ENCODE peak calls at places on chromosomes 7 and 10, in eight cellular contexts. O is CD4-positive, CD25-positive, alpha-beta regulatory T cell; G is body of pancreas; X is CD4-positive, alpha-beta T cell; Z is cardiac muscle cell; N is breast epithelium; U is aorta; J is thoracic aorta. H is an unnamed sample.
A peak's percentile ranks its signal among the peaks of the same experiment; 100 is the strongest.

GRCh38 chr7:73894851-73895441 is 34.0 kb downstream of the TMEM270 start:
- DNase-seq in O (no peak), G (no peak), X (no peak), Z (peak; percentile 72), N (no peak), U (peak; percentile 96), J (peak; percentile 89), H (peak; percentile 85)

GRCh38 chr10:31774291-31774900 is 154.2 kb downstream of the ARHGAP12 start:
- DNase-seq in O (no peak), G (no peak), X (no peak), Z (no peak), N (no peak), U (no peak), J (no peak), H (no peak)

GRCh38 chr7:3995187-3995586 is 686.9 kb upstream of the FOXK1 start:
- DNase-seq in O (no peak), G (no peak), X (no peak), Z (no peak), N (no peak), U (no peak), J (no peak), H (no peak)

GRCh38 chr7:44449531-44449930 is 40.9 kb downstream of the NUDCD3 start:
- DNase-seq in O (no peak), G (no peak), X (no peak), Z (no peak), N (no peak), U (no peak), J (no peak), H (no peak)

GRCh38 chr10:22714524-22715289 is at the start of gene PIP4K2A:
- DNase-seq in O (peak; percentile 86), G (peak; percentile 73), X (peak; percentile 83), Z (peak; percentile 86), N (peak; percentile 59), U (peak; percentile 86), J (no peak), H (peak; percentile 81)

GRCh38 chr7:140358024-140358770 is 40.1 kb downstream of the SLC37A3 start:
- DNase-seq in O (peak; percentile 40), G (no peak), X (no peak), Z (no peak), N (no peak), U (no peak), J (no peak), H (no peak)

GRCh38 chr10:19498348-19499290 is 317.6 kb upstream of the PLXDC2 start:
- DNase-seq in O (no peak), G (no peak), X (no peak), Z (peak; percentile 69), N (no peak), U (peak; percentile 34), J (no peak), H (no peak)

GRCh38 chr7:127253289-127254162 is 785 bp upstream of the GRM8 start:
- DNase-seq in O (peak; percentile 58), G (peak; percentile 64), X (peak; percentile 55), Z (peak; percentile 55), N (peak; percentile 58), U (peak; percentile 64), J (peak; percentile 9), H (peak; percentile 60)

GRCh38 chr7:73811760-73812168 is 19.0 kb upstream of the CLDN4 start:
- DNase-seq in O (peak; percentile 49), G (peak; percentile 86), X (peak; percentile 33), Z (peak; percentile 69), N (peak; percentile 82), U (peak; percentile 78), J (no peak), H (peak; percentile 49)

GRCh38 chr7:28312973-28313372 is 99.3 kb upstream of the CREB5 start:
- DNase-seq in O (no peak), G (no peak), X (no peak), Z (no peak), N (no peak), U (no peak), J (no peak), H (no peak)
- H3K27me3 ChIP-seq in O (peaks cover 14% of the 10 kb centered on the region), G (no peaks in the 10 kb centered on the region), X (peaks cover 12% of the 10 kb centered on the region), Z (no peaks in the 10 kb centered on the region), N (no peaks in the 10 kb centered on the region), U (no peaks in the 10 kb centered on the region), J (no peaks in the 10 kb centered on the region), H (peaks cover 67% of the 10 kb centered on the region)

GRCh38 chr7:155384751-155385150 is 73.2 kb upstream of the EN2 start:
- DNase-seq in O (no peak), G (no peak), X (no peak), Z (no peak), N (no peak), U (peak; percentile 21), J (no peak), H (no peak)
- H3K27me3 ChIP-seq in O (peaks cover 15% of the 10 kb centered on the region), G (peaks cover 30% of the 10 kb centered on the region), X (peaks cover 54% of the 10 kb centered on the region), Z (peaks cover 100% of the 10 kb centered on the region), N (no peaks in the 10 kb centered on the region), U (no peaks in the 10 kb centered on the region), J (peaks cover 10% of the 10 kb centered on the region), H (peaks cover 100% of the 10 kb centered on the region)

DNA sequence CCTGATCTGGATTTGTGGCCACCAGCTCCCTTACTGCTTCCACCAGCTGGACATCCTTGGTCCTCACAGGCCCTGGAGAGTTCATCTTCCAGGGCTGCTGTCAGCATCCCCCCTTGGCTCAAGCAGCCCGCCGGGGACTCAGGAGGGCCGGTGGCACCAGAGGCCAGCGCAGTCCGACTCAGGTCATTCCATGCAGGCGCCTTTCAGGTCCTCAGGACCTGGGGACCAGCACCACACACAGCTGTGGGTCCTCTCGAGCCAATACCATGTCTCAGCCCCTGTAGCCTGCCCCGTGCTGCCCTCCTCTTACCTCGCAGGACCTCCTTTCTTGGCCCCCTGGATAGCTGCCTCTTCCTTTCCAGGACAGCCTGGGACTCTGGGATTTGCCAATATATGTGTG is 145.5 kb downstream of the BMS1 start:
- DNase-seq in O (no peak), G (no peak), X (no peak), Z (no peak), N (no peak), U (no peak), J (no peak), H (no peak)
- H3K27me3 ChIP-seq in O (no peaks in the 10 kb centered on the region), G (no peaks in the 10 kb centered on the region), X (peaks cover 11% of the 10 kb centered on the region), Z (peaks cover 15% of the 10 kb centered on the region), N (no peaks in the 10 kb centered on the region), U (no peaks in the 10 kb centered on the region), J (no peaks in the 10 kb centered on the region), H (peaks cover 77% of the 10 kb centered on the region)

GRCh38 chr7:113076703-113077102 is 9.9 kb downstream of the GPR85 start:
- DNase-seq in O (no peak), G (no peak), X (no peak), Z (no peak), N (no peak), U (no peak), J (no peak), H (no peak)
- H3K27me3 ChIP-seq in O (peaks cover 4% of the 10 kb centered on the region), G (no peaks in the 10 kb centered on the region), X (no peaks in the 10 kb centered on the region), Z (peaks cover 30% of the 10 kb centered on the region), N (no peaks in the 10 kb centered on the region), U (no peaks in the 10 kb centered on the region), J (no peaks in the 10 kb centered on the region), H (no peaks in the 10 kb centered on the region)

DNA sequence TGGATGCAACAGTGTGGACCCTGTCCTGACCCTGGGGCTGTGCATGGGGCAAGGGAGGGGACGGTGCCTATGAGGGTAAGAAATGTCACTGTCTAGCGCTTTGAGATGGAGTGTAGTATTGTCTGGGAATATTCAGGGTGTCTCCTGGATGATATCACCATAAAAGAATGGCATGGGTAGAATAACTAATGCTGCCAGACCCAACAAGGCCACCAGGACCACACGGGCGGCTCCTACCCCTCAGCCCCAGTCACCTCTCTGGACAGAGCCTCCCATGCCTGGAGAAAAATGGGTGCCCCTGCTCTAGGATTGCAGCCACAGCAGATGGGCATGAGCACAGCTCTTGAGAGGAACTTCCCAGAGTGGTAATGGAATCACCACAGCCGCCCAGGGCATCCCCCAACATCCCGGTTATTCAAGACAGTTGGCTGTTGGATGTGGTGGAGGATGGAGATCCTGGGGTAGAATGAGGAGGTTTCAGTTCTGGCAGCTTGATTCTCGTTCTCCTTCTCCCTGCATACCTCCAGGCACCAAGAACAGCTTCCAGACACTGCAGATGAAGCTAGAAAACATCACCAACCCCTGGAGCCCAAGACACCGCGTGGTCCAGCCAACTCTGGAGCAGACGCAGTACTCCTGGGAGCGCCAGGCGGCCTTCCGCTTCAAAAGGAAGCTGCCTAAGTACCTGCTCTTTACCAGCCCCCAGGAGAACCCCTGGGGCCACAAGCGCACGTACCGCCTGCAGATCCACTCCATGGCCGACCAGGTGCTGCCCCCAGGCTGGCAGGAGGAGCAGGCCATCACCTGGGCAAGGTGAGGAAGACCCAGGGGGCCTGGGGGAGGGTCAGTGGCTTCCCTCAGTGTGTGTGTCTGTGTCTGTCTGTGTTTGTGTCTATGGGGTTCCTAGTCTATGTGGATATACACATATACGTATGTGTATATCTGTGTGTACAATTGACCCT is 6.2 kb downstream of the AOC1 start:
- DNase-seq in O (no peak), G (no peak), X (no peak), Z (no peak), N (no peak), U (no peak), J (no peak), H (no peak)
- H3K27me3 ChIP-seq in O (no peaks in the 10 kb centered on the region), G (no peaks in the 10 kb centered on the region), X (peaks cover 5% of the 10 kb centered on the region), Z (no peaks in the 10 kb centered on the region), N (no peaks in the 10 kb centered on the region), U (no peaks in the 10 kb centered on the region), J (no peaks in the 10 kb centered on the region), H (peaks cover 42% of the 10 kb centered on the region)

DNA sequence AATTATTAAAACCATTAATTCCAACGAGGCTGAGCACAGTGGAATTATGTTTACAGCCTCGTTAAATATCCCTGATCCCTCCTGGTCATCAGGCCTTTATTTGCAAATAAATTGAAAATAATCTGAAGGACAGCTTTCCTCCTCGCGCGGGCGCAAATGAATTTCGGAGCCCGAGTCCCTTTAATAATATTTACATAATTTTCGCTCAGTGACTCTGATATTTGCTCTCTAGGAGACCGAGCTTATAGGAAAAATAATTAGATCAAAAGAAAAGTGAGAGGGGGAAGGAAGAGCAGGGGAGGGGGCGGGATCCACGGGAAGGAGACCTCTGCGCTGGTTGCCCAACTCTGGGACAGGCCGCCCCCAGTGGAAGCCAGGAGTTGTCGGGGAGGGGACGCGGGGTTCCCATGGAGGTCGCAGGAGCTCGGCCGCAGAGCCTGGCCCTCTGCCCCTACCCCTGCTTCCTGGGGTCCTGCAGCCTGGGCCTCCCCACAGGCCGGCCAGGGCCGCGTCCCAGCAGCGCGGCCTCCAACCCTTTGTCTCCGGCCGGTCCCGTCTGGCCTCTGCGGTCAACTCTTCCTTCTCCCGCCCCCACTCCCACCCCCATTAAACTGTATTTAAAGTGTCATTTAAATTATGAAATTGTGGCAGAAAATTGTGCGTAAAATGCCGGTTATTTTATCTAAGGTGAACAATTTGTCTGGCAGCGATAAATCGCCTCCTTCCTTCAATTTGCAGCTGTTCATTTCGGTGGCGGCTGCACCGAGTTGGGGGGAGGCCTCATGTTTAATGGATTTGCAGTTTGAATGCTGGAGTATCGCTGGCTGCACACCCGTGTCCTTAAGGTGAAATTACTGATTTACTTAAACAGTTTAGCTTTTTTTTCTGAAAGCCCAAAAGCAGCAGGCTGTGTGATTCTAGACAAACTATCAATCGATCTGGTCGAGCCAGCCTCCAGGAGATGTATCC is 6.0 kb downstream of the UNCX start:
- DNase-seq in O (no peak), G (no peak), X (no peak), Z (no peak), N (no peak), U (no peak), J (no peak), H (no peak)
- H3K27me3 ChIP-seq in O (peaks cover 16% of the 10 kb centered on the region), G (peaks cover 75% of the 10 kb centered on the region), X (peaks cover 90% of the 10 kb centered on the region), Z (peaks cover 100% of the 10 kb centered on the region), N (peaks cover 27% of the 10 kb centered on the region), U (no peaks in the 10 kb centered on the region), J (peaks cover 38% of the 10 kb centered on the region), H (peaks cover 98% of the 10 kb centered on the region)

H was measured in left ventricle myocardium inferior.